ENCODE peak calls at places on chromosomes 6 and 20, in five cellular contexts. N is T follicular helper cell, E is NCI-H1048, L is neural crest cell, B is substantia nigra. O is an unnamed sample.

GRCh38 chr6:137495652-137496391 is 1.6 kb upstream of the OLIG3 start:
- DNase-seq in N (no peak), E (no peak), L (peak), B (no peak), O (no peak)

GRCh38 chr6:27761391-27761790 is 150.8 kb downstream of the OR2B2 start:
- DNase-seq in N (no peak), E (no peak), L (no peak), B (no peak), O (no peak)

GRCh38 chr20:40887100-40887499 is 141.5 kb upstream of the TOP1 start:
- DNase-seq in N (no peak), E (no peak), L (no peak), B (no peak), O (no peak)

GRCh38 chr20:51678041-51678697 is 90.0 kb downstream of the ATP9A start:
- DNase-seq in N (no peak), E (no peak), L (peak), B (peak), O (no peak)

GRCh38 chr6:131212928-131213327 is 77.7 kb downstream of the AKAP7 start:
- DNase-seq in N (no peak), E (no peak), L (no peak), B (no peak), O (no peak)

GRCh38 chr20:53468583-53468982 is 125.1 kb downstream of the ZNF217 start:
- DNase-seq in N (no peak), E (no peak), L (no peak), B (no peak), O (no peak)

GRCh38 chr20:44142416-44142815 is 44.6 kb downstream of the JPH2 start:
- DNase-seq in N (no peak), E (no peak), L (no peak), B (no peak), O (no peak)

GRCh38 chr20:34754611-34755010 is 50.5 kb downstream of the TP53INP2 start:
- DNase-seq in N (no peak), E (no peak), L (no peak), B (no peak), O (no peak)

GRCh38 chr20:60302875-60303274 is 344.7 kb downstream of the CDH26 start:
- DNase-seq in N (no peak), E (no peak), L (no peak), B (no peak), O (no peak)